ENCODE peak calls at places on chromosome 2, in ten cellular contexts. N is thoracic aorta; H is H1; K is CD8-positive, alpha-beta T cell; M is A549; D is astrocyte; L is HL-60; V is right cardiac atrium; P is fibroblast of lung; G is Peyer's patch. S is an unnamed sample.

GRCh38 chr2:35293261-35293660 is 1062.3 kb upstream of the CRIM1 start:
- DNase-seq in M (no peak), N (no peak), K (no peak), L (no peak), V (no peak), G (no peak), H (no peak), P (no peak), D (no peak), S (no peak)

GRCh38 chr2:78992451-78992806 is 33.1 kb upstream of the REG3G start:
- DNase-seq in M (peak), G (no peak), V (no peak), N (no peak), D (no peak), P (no peak), H (peak), L (no peak), K (no peak), S (no peak)

GRCh38 chr2:224145751-224146355 is 106.8 kb upstream of the SERPINE2 start:
- DNase-seq in M (peak), H (no peak), L (no peak), G (peak), K (no peak), D (peak), V (no peak), P (peak), N (no peak), S (no peak)

GRCh38 chr2:67772216-67773180 is 290.3 kb downstream of the C1D start:
- DNase-seq in L (no peak), V (no peak), N (no peak), G (no peak), P (no peak), K (no peak), M (no peak), H (no peak), D (no peak), S (no peak)

GRCh38 chr2:88738271-88738670 is 46.8 kb downstream of the RPIA start:
- DNase-seq in D (peak), P (peak), V (no peak), G (no peak), N (no peak), L (no peak), M (no peak), K (no peak), H (no peak), S (no peak)

GRCh38 chr2:42334220-42334619 is 26.8 kb downstream of the COX7A2L start:
- DNase-seq in D (no peak), N (no peak), L (no peak), P (no peak), V (no peak), H (no peak), M (no peak), G (no peak), K (no peak), S (no peak)

GRCh38 chr2:101830555-101830954 is 133.0 kb downstream of the MAP4K4 start:
- DNase-seq in N (no peak), L (no peak), P (peak), H (no peak), V (no peak), K (no peak), D (peak), G (no peak), M (no peak), S (no peak)

GRCh38 chr2:197247083-197247482 is 63.5 kb downstream of the ANKRD44 start:
- DNase-seq in D (no peak), K (no peak), P (no peak), V (no peak), M (no peak), L (no peak), N (no peak), G (no peak), H (no peak), S (no peak)

GRCh38 chr2:62657752-62658151 is 47.8 kb upstream of the EHBP1 start:
- DNase-seq in G (no peak), D (no peak), H (no peak), N (no peak), L (no peak), K (no peak), M (no peak), V (no peak), P (no peak), S (no peak)

GRCh38 chr2:148259674-148260073 is 238.8 kb downstream of the MBD5 start:
- DNase-seq in K (no peak), V (no peak), G (no peak), H (no peak), M (peak), P (peak), D (peak), L (no peak), N (no peak), S (no peak)

GRCh38 chr2:172096661-172097547 is 5.8 kb downstream of the DLX2 start:
- DNase-seq in G (no peak), H (peak), D (peak), K (no peak), P (peak), M (no peak), L (no peak), N (no peak), V (peak), S (no peak)

GRCh38 chr2:226450141-226450540 is 349.5 kb downstream of the IRS1 start:
- DNase-seq in P (peak), G (no peak), V (no peak), L (no peak), N (no peak), D (peak), K (no peak), M (no peak), H (no peak), S (no peak)

GRCh38 chr2:85611705-85612587 is at the start of gene C2orf68:
- DNase-seq in D (peak), H (peak), N (peak), G (peak), L (peak), M (peak), K (peak), P (peak), V (peak), S (peak)

GRCh38 chr2:135124924-135125886 is 73.1 kb downstream of the RAB3GAP1 start:
- DNase-seq in D (no peak), L (no peak), V (no peak), G (no peak), P (no peak), M (peak), N (no peak), K (no peak), H (no peak), S (no peak)

GRCh38 chr2:160125828-160126227 is 63.4 kb upstream of the PLA2R1 start:
- DNase-seq in V (no peak), K (no peak), M (no peak), G (no peak), H (no peak), P (no peak), N (no peak), L (no peak), D (no peak), S (no peak)

GRCh38 chr2:236156860-236157194 is 11.4 kb downstream of the GBX2 start:
- DNase-seq in L (no peak), P (no peak), D (no peak), H (no peak), G (no peak), V (no peak), M (no peak), N (no peak), K (no peak), S (no peak)

GRCh38 chr2:213086566-213086965 is 64.8 kb downstream of the IKZF2 start:
- DNase-seq in N (no peak), M (no peak), H (no peak), P (peak), V (peak), D (peak), K (no peak), L (no peak), G (no peak), S (no peak)

GRCh38 chr2:181411105-181411849 is 45.9 kb upstream of the ITGA4 start:
- DNase-seq in M (no peak), V (no peak), N (no peak), L (peak), D (no peak), H (peak), G (peak), K (no peak), P (no peak), S (no peak)

GRCh38 chr2:100786297-100786658 is 33.7 kb upstream of the NPAS2 start:
- DNase-seq in N (no peak), V (peak), H (no peak), G (no peak), L (no peak), M (peak), K (no peak), P (peak), D (peak), S (peak)

GRCh38 chr2:26674002-26674751 is 18.3 kb upstream of the KCNK3 start:
- DNase-seq in P (no peak), H (no peak), D (no peak), V (no peak), G (peak), L (no peak), M (no peak), N (no peak), K (no peak), S (no peak)

GRCh38 chr2:152405206-152406118 is 70.5 kb downstream of the FMNL2 start:
- DNase-seq in G (no peak), M (peak), D (peak), N (no peak), P (peak), H (no peak), L (no peak), V (no peak), K (no peak), S (no peak)

GRCh38 chr2:144259332-144259731 is 260.6 kb downstream of the ZEB2 start:
- DNase-seq in M (no peak), L (no peak), N (no peak), G (no peak), D (no peak), V (no peak), H (no peak), P (no peak), K (no peak), S (no peak)

GRCh38 chr2:11938196-11938595 is 191.8 kb downstream of the LPIN1 start:
- DNase-seq in L (no peak), K (no peak), P (no peak), N (no peak), V (peak), M (peak), H (no peak), D (no peak), G (peak), S (peak)

GRCh38 chr2:72081450-72081849 is 66.2 kb downstream of the CYP26B1 start:
- DNase-seq in D (peak), P (peak), G (no peak), N (no peak), K (no peak), H (no peak), V (no peak), L (no peak), M (no peak), S (no peak)
- H3K27ac ChIP-seq in D (no peak), P (no peak), G (no peak), N (no peak), K (no peak), H (no peak), V (no peak), L (no peak), M (no peak), S (no peak)

DNA sequence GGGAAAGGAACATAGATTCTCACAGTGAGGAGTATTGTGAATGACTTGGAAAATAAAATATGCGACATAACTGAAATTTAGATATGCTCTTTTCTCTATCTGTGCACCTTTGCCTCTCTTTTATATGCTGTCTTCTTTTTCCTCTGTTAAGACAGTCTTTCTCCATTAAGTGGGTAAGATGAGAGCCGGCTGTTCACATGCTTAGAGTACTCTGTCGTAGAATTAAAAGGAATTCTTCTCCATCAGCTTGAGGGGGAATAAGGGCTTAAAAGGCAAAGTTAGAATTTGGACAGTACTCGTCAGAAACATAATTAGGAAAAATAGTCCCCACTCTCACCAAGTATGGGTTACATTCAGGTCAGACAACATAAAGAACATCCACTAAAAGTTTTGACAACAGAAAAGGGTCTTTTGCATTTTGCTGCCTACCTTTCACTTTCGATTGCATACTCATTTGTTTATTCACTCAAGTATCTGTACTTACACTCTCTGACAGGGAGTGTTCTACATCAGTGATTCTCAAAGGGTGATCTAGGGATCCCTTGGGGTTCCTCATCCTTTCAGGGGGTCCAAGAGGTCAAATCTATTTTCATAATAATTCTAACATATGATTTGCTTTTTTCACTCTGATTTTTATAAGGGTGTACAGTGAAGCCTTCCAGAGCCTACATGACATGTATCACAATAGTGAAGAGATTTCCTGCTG is 48.0 kb downstream of the ARHGAP15 start:
- DNase-seq in M (no peak), P (no peak), N (no peak), H (no peak), K (no peak), L (no peak), G (no peak), D (no peak), V (no peak), S (no peak)
- H3K27ac ChIP-seq in M (no peak), P (no peak), N (no peak), H (no peak), K (peak), L (no peak), G (peak), D (no peak), V (no peak), S (no peak)

DNA sequence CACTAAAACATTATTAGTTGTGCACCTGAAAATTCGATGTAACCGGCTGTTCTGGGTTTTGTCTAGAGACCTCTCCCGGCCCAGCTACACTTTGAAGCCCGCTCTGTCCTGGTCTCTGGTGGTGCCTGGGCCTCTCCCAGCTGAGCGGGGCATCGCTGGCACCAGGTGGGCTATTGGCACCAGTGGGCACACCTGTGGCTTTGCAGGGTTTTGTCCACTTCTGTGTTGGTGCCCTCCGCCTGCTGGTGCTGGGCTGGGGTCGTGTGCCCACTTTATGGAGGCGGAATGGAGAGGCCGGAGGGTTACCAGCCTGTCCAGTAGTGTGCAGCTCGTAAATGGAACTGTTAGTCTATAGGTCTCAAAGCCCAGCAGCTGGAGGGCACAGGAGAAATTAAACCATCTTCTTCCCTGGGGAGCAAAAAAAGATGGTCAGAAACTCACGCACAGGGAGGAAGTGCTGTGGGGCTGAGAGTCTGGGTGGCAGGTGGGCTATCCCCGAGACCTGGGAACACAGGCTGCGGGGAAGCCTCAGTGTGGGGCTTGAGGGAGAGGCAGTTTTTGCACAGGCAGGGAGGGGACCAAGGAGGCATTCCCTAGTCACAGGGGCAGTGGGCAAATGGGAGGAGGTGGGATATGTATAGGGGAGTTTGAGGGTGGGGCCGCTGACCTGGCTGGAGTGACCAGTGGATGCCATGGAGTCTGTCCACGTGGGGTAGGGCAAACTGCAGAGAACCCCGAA is 30.4 kb downstream of the SH3BP4 start:
- DNase-seq in M (no peak), V (peak), N (no peak), D (no peak), L (no peak), P (no peak), H (no peak), K (no peak), G (no peak), S (no peak)
- H3K27ac ChIP-seq in M (peak), V (peak), N (peak), D (peak), L (no peak), P (peak), H (no peak), K (no peak), G (peak), S (peak)

GRCh38 chr2:141021109-141021508 is 1109.7 kb downstream of the LRP1B start:
- DNase-seq in G (no peak), M (no peak), L (no peak), H (no peak), D (peak), N (no peak), K (no peak), V (no peak), P (peak), S (peak)
- H3K27ac ChIP-seq in G (no peak), M (no peak), L (no peak), H (no peak), D (peak), N (no peak), K (no peak), V (no peak), P (peak), S (no peak)

GRCh38 chr2:127665267-127665893 is 9.9 kb downstream of the LIMS2 start:
- DNase-seq in D (no peak), L (no peak), G (peak), H (no peak), V (no peak), P (no peak), N (no peak), M (no peak), K (no peak), S (no peak)
- H3K27ac ChIP-seq in D (no peak), L (no peak), G (peak), H (no peak), V (peak), P (no peak), N (peak), M (no peak), K (no peak), S (no peak)

GRCh38 chr2:119694994-119695521 is 16.1 kb downstream of the TMEM177 start:
- DNase-seq in M (no peak), N (no peak), D (peak), G (no peak), V (no peak), K (no peak), L (no peak), P (peak), H (no peak), S (no peak)

GRCh38 chr2:119694470-119694993 is 15.5 kb downstream of the TMEM177 start:
- DNase-seq in P (no peak), L (no peak), D (no peak), G (no peak), K (no peak), M (no peak), H (no peak), N (no peak), V (no peak), S (no peak)

GRCh38 chr2:119697290-119698013 is 18.5 kb downstream of the TMEM177 start:
- DNase-seq in M (no peak), D (no peak), N (no peak), L (no peak), H (no peak), V (no peak), P (no peak), K (no peak), G (no peak), S (no peak)

GRCh38 chr2:119696494-119697030 is 17.6 kb downstream of the TMEM177 start:
- DNase-seq in G (no peak), N (no peak), H (no peak), K (no peak), P (no peak), V (no peak), L (no peak), M (no peak), D (no peak), S (no peak)

DNA sequence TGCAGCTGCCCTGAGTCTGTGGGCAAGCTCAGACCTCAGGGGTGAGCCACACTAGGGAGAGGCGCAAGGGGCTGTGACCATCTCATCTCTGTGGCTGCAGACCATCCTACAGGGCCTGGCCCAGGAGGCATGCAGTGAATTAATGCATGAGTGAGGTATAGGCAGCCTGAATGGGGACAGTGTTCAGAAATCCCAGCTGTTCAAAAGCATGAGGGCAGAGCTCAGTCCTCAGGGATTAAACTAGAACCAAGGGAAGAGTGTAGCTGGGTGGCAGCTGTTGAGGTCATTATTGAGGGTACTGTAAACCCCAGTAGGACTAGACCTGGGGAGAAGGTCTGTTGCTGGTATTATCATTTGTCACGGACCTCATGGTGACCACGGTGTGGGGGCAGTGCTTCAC is 17.0 kb downstream of the TMEM177 start:
- DNase-seq in H (no peak), K (no peak), G (no peak), P (no peak), D (no peak), N (no peak), L (no peak), V (no peak), M (no peak), S (no peak)
- H3K27ac ChIP-seq in H (no peak), K (no peak), G (no peak), P (no peak), D (no peak), N (no peak), L (no peak), V (no peak), M (no peak), S (no peak)

GRCh38 chr2:179253226-179253625 is 11.4 kb downstream of the SESTD1 start:
- DNase-seq in G (no peak), P (no peak), V (no peak), M (no peak), K (no peak), H (no peak), N (no peak), L (no peak), D (no peak), S (no peak)
- H3K27ac ChIP-seq in G (no peak), P (no peak), V (no peak), M (no peak), K (no peak), H (no peak), N (no peak), L (no peak), D (no peak), S (no peak)